ENCODE peak calls at places on chromosomes 6 and 20, in seven cellular contexts. J is kidney; W is ovary; H is T follicular helper cell; E is activated CD8-positive, alpha-beta memory T cell treated with anti-CD3 and anti-CD28 coated beads for 48 hours; Y is cardiac muscle cell; Z is left ventricle myocardium superior. F is an unnamed sample.

GRCh38 chr6:87333591-87334181 is 4.6 kb upstream of the GJB7 start:
- DNase-seq in J (no peak), W (no peak), H (no peak), E (no peak), Y (peak; percentile 60), Z (no peak), F (no peak)

GRCh38 chr6:163668061-163668426 is 253.5 kb downstream of the QKI start:
- DNase-seq in J (no peak), W (no peak), H (no peak), E (no peak), Y (no peak), Z (no peak), F (no peak)

GRCh38 chr6:157620905-157621304 is 202.1 kb upstream of the SNX9 start:
- DNase-seq in J (no peak), W (no peak), H (no peak), E (no peak), Y (no peak), Z (no peak), F (no peak)

GRCh38 chr6:169984181-169985120 is 233.0 kb downstream of the ERMARD start:
- DNase-seq in J (peak; percentile 52), W (no peak), H (no peak), E (no peak), Y (no peak), Z (no peak), F (peak; percentile 83)

GRCh38 chr6:102798631-102799030 is 1405.1 kb downstream of the GRIK2 start:
- DNase-seq in J (no peak), W (no peak), H (no peak), E (no peak), Y (no peak), Z (no peak), F (no peak)

GRCh38 chr20:45934046-45934586 is 367 bp upstream of the PCIF1 start:
- DNase-seq in J (peak; percentile 93), W (no peak), H (no peak), E (no peak), Y (peak; percentile 70), Z (peak; percentile 83), F (peak; percentile 94)

GRCh38 chr6:103797738-103798137 is 1062.0 kb downstream of the HACE1 start:
- DNase-seq in J (no peak), W (no peak), H (no peak), E (no peak), Y (peak; percentile 7), Z (no peak), F (no peak)

GRCh38 chr6:67888546-67888885 is 746.6 kb upstream of the ADGRB3 start:
- DNase-seq in J (no peak), W (no peak), H (no peak), E (no peak), Y (no peak), Z (no peak), F (no peak)

GRCh38 chr20:2314759-2315439 is 19.1 kb downstream of the TGM3 start:
- DNase-seq in J (no peak), W (no peak), H (no peak), E (no peak), Y (peak; percentile 89), Z (peak; percentile 46), F (no peak)

GRCh38 chr6:12001004-12001705 is 11.0 kb upstream of the HIVEP1 start:
- DNase-seq in J (no peak), W (no peak), H (no peak), E (no peak), Y (peak; percentile 58), Z (no peak), F (no peak)

F was measured in spleen.